ENCODE peak calls at places on chromosome 11, in four cellular contexts. One of them, this sample, is unnamed.
A peak's percentile ranks its signal among the peaks of the same experiment; 100 is the strongest.

GRCh38 chr11:60098508-60098907 is 10.0 kb downstream of the MS4A2 start:
- DNase-seq in sciatic nerve: no peak
- DNase-seq in stimulated activated CD8-positive, alpha-beta memory T cell treated with anti-CD3 and anti-CD28 coated beads, Interleukin-7, amount 100 ng/mL, for 48 hours: no peak
- DNase-seq in neural crest cell: no peak
- DNase-seq in this sample: no peak

GRCh38 chr11:117824571-117825537 is at the start of gene FXYD2:
- DNase-seq in sciatic nerve: peak; percentile 59
- DNase-seq in stimulated activated CD8-positive, alpha-beta memory T cell treated with anti-CD3 and anti-CD28 coated beads, Interleukin-7, amount 100 ng/mL, for 48 hours: no peak
- DNase-seq in neural crest cell: no peak
- DNase-seq in this sample: no peak

GRCh38 chr11:99015634-99016454 is 4.9 kb upstream of the CNTN5 start:
- DNase-seq in sciatic nerve: no peak
- DNase-seq in stimulated activated CD8-positive, alpha-beta memory T cell treated with anti-CD3 and anti-CD28 coated beads, Interleukin-7, amount 100 ng/mL, for 48 hours: no peak
- DNase-seq in neural crest cell: no peak
- DNase-seq in this sample: no peak

GRCh38 chr11:10118830-10119229 is 175.2 kb downstream of the SBF2 start:
- DNase-seq in sciatic nerve: no peak
- DNase-seq in stimulated activated CD8-positive, alpha-beta memory T cell treated with anti-CD3 and anti-CD28 coated beads, Interleukin-7, amount 100 ng/mL, for 48 hours: no peak
- DNase-seq in neural crest cell: no peak
- DNase-seq in this sample: no peak

GRCh38 chr11:40285520-40285919 is 1173.9 kb downstream of the LRRC4C start:
- DNase-seq in sciatic nerve: no peak
- DNase-seq in stimulated activated CD8-positive, alpha-beta memory T cell treated with anti-CD3 and anti-CD28 coated beads, Interleukin-7, amount 100 ng/mL, for 48 hours: no peak
- DNase-seq in neural crest cell: no peak
- DNase-seq in this sample: no peak

GRCh38 chr11:111918390-111919256 is at the start of gene C11orf52:
- DNase-seq in sciatic nerve: no peak
- DNase-seq in stimulated activated CD8-positive, alpha-beta memory T cell treated with anti-CD3 and anti-CD28 coated beads, Interleukin-7, amount 100 ng/mL, for 48 hours: no peak
- DNase-seq in neural crest cell: no peak
- DNase-seq in this sample: peak; percentile 96

GRCh38 chr11:86588566-86589090 is 83.8 kb downstream of the ME3 start:
- DNase-seq in sciatic nerve: no peak
- DNase-seq in stimulated activated CD8-positive, alpha-beta memory T cell treated with anti-CD3 and anti-CD28 coated beads, Interleukin-7, amount 100 ng/mL, for 48 hours: no peak
- DNase-seq in neural crest cell: peak; percentile 38
- DNase-seq in this sample: no peak

GRCh38 chr11:120883404-120884135 is 140.3 kb upstream of the TBCEL start:
- DNase-seq in sciatic nerve: no peak
- DNase-seq in stimulated activated CD8-positive, alpha-beta memory T cell treated with anti-CD3 and anti-CD28 coated beads, Interleukin-7, amount 100 ng/mL, for 48 hours: no peak
- DNase-seq in neural crest cell: no peak
- DNase-seq in this sample: no peak

GRCh38 chr11:62602141-62603071 is 741 bp upstream of the MTA2 start:
- DNase-seq in sciatic nerve: peak; percentile 88
- DNase-seq in stimulated activated CD8-positive, alpha-beta memory T cell treated with anti-CD3 and anti-CD28 coated beads, Interleukin-7, amount 100 ng/mL, for 48 hours: no peak
- DNase-seq in neural crest cell: peak; percentile 26
- DNase-seq in this sample: peak; percentile 66